ENCODE peak calls at places on chromosomes 5 and 9, in nine cellular contexts. B, U, C, R, Y, D, I, E and X are unnamed samples.

GRCh38 chr5:171330011-171330410 is 21.0 kb downstream of the TLX3 start:
- DNase-seq in B (no peak), U (no peak), C (no peak), R (no peak), Y (no peak), D (no peak), I (no peak), E (no peak), X (no peak)

GRCh38 chr9:98187926-98188325 is 4.5 kb downstream of the CORO2A start:
- DNase-seq in B (no peak), U (no peak), C (no peak), R (no peak), Y (no peak), D (no peak), I (no peak), E (no peak), X (no peak)

GRCh38 chr5:9196403-9197224 is 349.3 kb downstream of the SEMA5A start:
- DNase-seq in B (no peak), U (no peak), C (peak; percentile 90), R (no peak), Y (no peak), D (no peak), I (peak; percentile 81), E (peak; percentile 92), X (no peak)

GRCh38 chr5:124206540-124206939 is 539.9 kb downstream of the ZNF608 start:
- DNase-seq in B (no peak), U (no peak), C (no peak), R (no peak), Y (no peak), D (no peak), I (no peak), E (no peak), X (no peak)

GRCh38 chr5:128225245-128226030 is 141.9 kb downstream of the SLC12A2 start:
- DNase-seq in B (no peak), U (no peak), C (peak; percentile 10), R (no peak), Y (no peak), D (no peak), I (no peak), E (no peak), X (no peak)

GRCh38 chr9:121607434-121608248 is 43.8 kb upstream of the DAB2IP start:
- DNase-seq in B (no peak), U (no peak), C (peak; percentile 53), R (no peak), Y (peak; percentile 81), D (peak; percentile 40), I (no peak), E (peak; percentile 60), X (no peak)

GRCh38 chr5:113214026-113214425 is 220.8 kb downstream of the TSSK1B start:
- DNase-seq in B (no peak), U (no peak), C (peak; percentile 61), R (no peak), Y (no peak), D (no peak), I (no peak), E (no peak), X (no peak)

GRCh38 chr5:150516011-150516410 is 8.1 kb downstream of the NDST1 start:
- DNase-seq in B (no peak), U (no peak), C (peak; percentile 67), R (peak; percentile 40), Y (peak; percentile 70), D (peak; percentile 23), I (peak; percentile 46), E (peak; percentile 85), X (no peak)

GRCh38 chr5:88948746-88949600 is 66.0 kb upstream of the MEF2C start:
- DNase-seq in B (no peak), U (no peak), C (no peak), R (no peak), Y (no peak), D (no peak), I (no peak), E (no peak), X (no peak)

GRCh38 chr9:136532799-136533774 is 12.8 kb downstream of the NOTCH1 start:
- DNase-seq in B (no peak), U (peak; percentile 54), C (no peak), R (no peak), Y (no peak), D (no peak), I (no peak), E (no peak), X (no peak)

GRCh38 chr5:10306806-10307205 is 896 bp downstream of the CMBL start:
- DNase-seq in B (no peak), U (no peak), C (no peak), R (no peak), Y (no peak), D (no peak), I (no peak), E (no peak), X (no peak)

GRCh38 chr9:126415741-126416370 is 89.2 kb downstream of the MVB12B start:
- DNase-seq in B (no peak), U (no peak), C (no peak), R (no peak), Y (no peak), D (no peak), I (no peak), E (no peak), X (no peak)

GRCh38 chr9:138099803-138100598 is 222.4 kb downstream of the CACNA1B start:
- DNase-seq in B (no peak), U (no peak), C (no peak), R (no peak), Y (no peak), D (peak; percentile 90), I (no peak), E (no peak), X (no peak)

GRCh38 chr9:89797970-89798369 is 193.2 kb downstream of the GADD45G start:
- DNase-seq in B (peak; percentile 27), U (no peak), C (no peak), R (no peak), Y (no peak), D (no peak), I (no peak), E (no peak), X (no peak)

GRCh38 chr5:123088031-123088805 is 823 bp upstream of the PRDM6 start:
- DNase-seq in B (no peak), U (no peak), C (peak; percentile 20), R (no peak), Y (no peak), D (no peak), I (no peak), E (no peak), X (no peak)

GRCh38 chr9:27386759-27387158 is 89.8 kb upstream of the EQTN start:
- DNase-seq in B (no peak), U (no peak), C (no peak), R (no peak), Y (no peak), D (no peak), I (no peak), E (no peak), X (no peak)

GRCh38 chr5:173634465-173634983 is 18.1 kb upstream of the BOD1 start:
- DNase-seq in B (no peak), U (no peak), C (no peak), R (no peak), Y (no peak), D (no peak), I (no peak), E (no peak), X (no peak)

GRCh38 chr5:87020099-87020934 is 247.4 kb upstream of the RASA1 start:
- DNase-seq in B (no peak), U (peak; percentile 12), C (peak; percentile 9), R (peak; percentile 34), Y (peak; percentile 41), D (peak; percentile 4), I (peak; percentile 3), E (peak; percentile 16), X (peak; percentile 55)

GRCh38 chr9:134377976-134378375 is 51.7 kb downstream of the RXRA start:
- DNase-seq in B (no peak), U (no peak), C (no peak), R (peak; percentile 72), Y (no peak), D (peak; percentile 35), I (no peak), E (no peak), X (no peak)

GRCh38 chr9:130383979-130384676 is 60.6 kb upstream of the ASS1 start:
- DNase-seq in B (no peak), U (no peak), C (no peak), R (no peak), Y (no peak), D (no peak), I (no peak), E (no peak), X (no peak)
- TF ChIP-seq CTCF in B (no peak), U (no peak), C (no peak), R (no peak), Y (no peak), D (no peak), I (no peak), E (no peak), X (no peak)

DNA sequence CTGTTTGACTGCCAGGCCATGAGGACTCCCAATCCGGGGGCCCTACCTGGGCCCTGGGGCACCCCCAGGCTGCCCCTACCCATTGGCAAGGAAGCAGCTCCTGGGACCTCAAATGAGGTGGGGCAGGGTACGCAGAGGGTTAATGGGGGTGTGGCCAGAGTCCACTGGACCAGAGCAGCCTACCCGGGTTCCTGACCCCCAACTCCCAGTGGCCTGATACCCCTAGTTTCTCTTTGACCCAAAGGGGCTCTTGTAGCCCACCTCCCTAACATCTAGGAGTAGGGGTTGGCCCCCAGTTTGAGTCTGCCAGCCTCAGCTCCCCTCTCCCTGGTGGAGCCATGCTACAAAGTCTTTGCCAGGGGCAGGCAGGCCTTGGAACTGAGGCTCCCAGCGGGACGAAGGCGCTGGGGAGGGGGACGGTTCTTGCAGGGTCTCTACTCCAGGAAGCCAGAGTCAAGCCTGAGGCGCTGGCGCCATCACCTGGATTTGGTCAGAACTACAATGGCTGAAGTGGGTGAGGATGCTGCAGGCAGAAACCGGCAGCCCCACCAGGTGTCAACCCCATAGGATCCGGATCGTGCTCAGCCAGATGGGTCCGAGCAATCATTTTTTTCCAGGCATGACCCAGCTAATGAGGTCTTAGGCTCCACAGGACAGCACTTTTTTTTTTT is 8.4 kb upstream of the CERCAM start:
- DNase-seq in B (no peak), U (peak; percentile 41), C (peak; percentile 16), R (peak; percentile 35), Y (peak; percentile 26), D (peak; percentile 34), I (no peak), E (peak; percentile 31), X (no peak)
- TF ChIP-seq CTCF in B (peak; percentile 58), U (no peak), C (peak; percentile 48), R (peak; percentile 18), Y (peak; percentile 60), D (peak; percentile 73), I (peak; percentile 61), E (peak; percentile 68), X (peak; percentile 66)

GRCh38 chr9:76143834-76144233 is 250.4 kb downstream of the RFK start:
- DNase-seq in B (no peak), U (no peak), C (peak; percentile 54), R (no peak), Y (no peak), D (no peak), I (no peak), E (peak; percentile 34), X (no peak)
- TF ChIP-seq CTCF in B (no peak), U (no peak), C (no peak), R (no peak), Y (no peak), D (no peak), I (no peak), E (no peak), X (no peak)

DNA sequence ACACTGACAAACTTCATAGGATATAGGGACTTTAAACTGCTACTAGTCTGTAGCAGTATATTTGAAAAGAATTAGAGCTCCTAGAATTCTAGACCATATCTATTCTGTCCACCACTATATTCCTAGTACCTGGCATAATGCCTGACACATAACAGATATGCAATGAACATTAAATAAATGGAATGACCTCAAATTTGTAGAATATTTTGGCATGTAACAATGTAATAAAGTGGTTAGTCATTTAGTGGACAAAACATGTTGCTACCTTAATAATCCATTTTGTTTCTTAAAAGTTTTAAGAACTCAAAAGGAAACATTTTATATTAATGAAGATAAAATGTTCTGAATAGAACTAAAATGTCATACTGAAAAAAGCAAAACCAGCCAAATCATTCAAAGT is 57.5 kb downstream of the HOMER1 start:
- DNase-seq in B (no peak), U (no peak), C (peak; percentile 19), R (no peak), Y (no peak), D (no peak), I (no peak), E (no peak), X (no peak)
- TF ChIP-seq CTCF in B (no peak), U (no peak), C (no peak), R (no peak), Y (no peak), D (no peak), I (no peak), E (no peak), X (no peak)